ENCODE peak calls at places on chromosomes 2 and 18, in six cellular contexts. J, O, E, T, R and X are unnamed samples.

GRCh38 chr2:39499336-39499735 is 62.3 kb upstream of the MAP4K3 start:
- DNase-seq in J (no peak), O (no peak), E (no peak), T (no peak), R (no peak), X (no peak)

GRCh38 chr2:207283356-207283755 is 117.6 kb upstream of the KLF7 start:
- DNase-seq in J (no peak), O (no peak), E (no peak), T (peak), R (peak), X (no peak)

GRCh38 chr2:190328748-190329147 is 9.1 kb upstream of the HIBCH start:
- DNase-seq in J (no peak), O (no peak), E (no peak), T (no peak), R (no peak), X (no peak)

GRCh38 chr18:48228841-48229240 is 180.3 kb downstream of the ZBTB7C start:
- DNase-seq in J (no peak), O (no peak), E (no peak), T (no peak), R (no peak), X (no peak)

GRCh38 chr2:39142012-39142346 is 21.1 kb upstream of the SOS1 start:
- DNase-seq in J (no peak), O (no peak), E (no peak), T (no peak), R (no peak), X (no peak)

GRCh38 chr2:136901732-136902131 is 136.4 kb downstream of the THSD7B start:
- DNase-seq in J (no peak), O (no peak), E (no peak), T (no peak), R (no peak), X (no peak)

GRCh38 chr2:88729061-88729745 is 37.7 kb downstream of the RPIA start:
- DNase-seq in J (no peak), O (no peak), E (no peak), T (no peak), R (no peak), X (no peak)

GRCh38 chr18:60202702-60203101 is 169.9 kb downstream of the MC4R start:
- DNase-seq in J (no peak), O (no peak), E (no peak), T (no peak), R (no peak), X (no peak)

GRCh38 chr2:28392297-28393114 is at the start of gene FOSL2:
- DNase-seq in J (peak), O (peak), E (peak), T (peak), R (peak), X (peak)

GRCh38 chr2:127448526-127448925 is 30.3 kb downstream of the PROC start:
- DNase-seq in J (no peak), O (no peak), E (no peak), T (no peak), R (no peak), X (no peak)

GRCh38 chr2:119476301-119477117 is 44.9 kb downstream of the TMEM37 start:
- DNase-seq in J (no peak), O (peak), E (peak), T (peak), R (peak), X (peak)

GRCh38 chr2:196979976-196980375 is 53.5 kb upstream of the PGAP1 start:
- DNase-seq in J (no peak), O (no peak), E (no peak), T (no peak), R (no peak), X (no peak)

GRCh38 chr18:35378206-35378795 is 1.2 kb upstream of the ZNF396 start:
- DNase-seq in J (no peak), O (no peak), E (no peak), T (no peak), R (no peak), X (no peak)

GRCh38 chr18:8536226-8536625 is 73.0 kb upstream of the RAB12 start:
- DNase-seq in J (no peak), O (no peak), E (no peak), T (no peak), R (no peak), X (no peak)

GRCh38 chr2:71277536-71278103 is 50.7 kb upstream of the PAIP2B start:
- DNase-seq in J (peak), O (peak), E (peak), T (peak), R (no peak), X (peak)

GRCh38 chr2:230422149-230422548 is 6.1 kb downstream of the SP100 start:
- DNase-seq in J (no peak), O (no peak), E (no peak), T (no peak), R (no peak), X (no peak)

GRCh38 chr2:181183878-181184553 is 203.6 kb downstream of the UBE2E3 start:
- DNase-seq in J (no peak), O (no peak), E (peak), T (no peak), R (no peak), X (no peak)

GRCh38 chr2:128385365-128385764 is 66.7 kb upstream of the HS6ST1 start:
- DNase-seq in J (no peak), O (no peak), E (no peak), T (no peak), R (peak), X (no peak)

GRCh38 chr2:169743549-169743948 is 9.9 kb downstream of the KLHL23 start:
- DNase-seq in J (no peak), O (no peak), E (no peak), T (no peak), R (peak), X (no peak)

GRCh38 chr2:223580951-223581350 is 21.2 kb downstream of the SCG2 start:
- DNase-seq in J (no peak), O (no peak), E (no peak), T (no peak), R (no peak), X (no peak)

GRCh38 chr18:74562080-74562725 is 27.9 kb downstream of the CNDP1 start:
- DNase-seq in J (no peak), O (no peak), E (no peak), T (no peak), R (no peak), X (no peak)

GRCh38 chr2:217105733-217106649 is 246.1 kb upstream of the TNP1 start:
- DNase-seq in J (no peak), O (no peak), E (no peak), T (peak), R (no peak), X (no peak)

GRCh38 chr2:177268901-177269300 is 4.4 kb upstream of the NFE2L2 start:
- DNase-seq in J (no peak), O (no peak), E (no peak), T (no peak), R (no peak), X (no peak)

GRCh38 chr2:138294451-138294850 is 207.1 kb upstream of the SPOPL start:
- DNase-seq in J (no peak), O (no peak), E (no peak), T (no peak), R (no peak), X (no peak)

GRCh38 chr2:101400516-101401315 is 13.4 kb upstream of the CREG2 start:
- DNase-seq in J (no peak), O (no peak), E (no peak), T (no peak), R (no peak), X (no peak)

GRCh38 chr18:58309099-58309498 is 265.1 kb downstream of the NEDD4L start:
- DNase-seq in J (peak), O (no peak), E (no peak), T (no peak), R (no peak), X (no peak)

GRCh38 chr2:160376576-160376975 is 117.0 kb downstream of the RBMS1 start:
- DNase-seq in J (no peak), O (no peak), E (no peak), T (no peak), R (no peak), X (no peak)

GRCh38 chr18:51656249-51656648 is 458.8 kb upstream of the MEX3C start:
- DNase-seq in J (no peak), O (no peak), E (no peak), T (no peak), R (no peak), X (no peak)

GRCh38 chr2:20539133-20539719 is 92.4 kb downstream of the RHOB start:
- DNase-seq in J (no peak), O (no peak), E (no peak), T (no peak), R (no peak), X (no peak)

GRCh38 chr2:59583173-59583765 is 970.2 kb downstream of the BCL11A start:
- DNase-seq in J (no peak), O (no peak), E (no peak), T (no peak), R (no peak), X (no peak)

GRCh38 chr2:74919827-74920226 is 38.6 kb upstream of the POLE4 start:
- DNase-seq in J (peak), O (peak), E (peak), T (peak), R (no peak), X (peak)

GRCh38 chr2:220569380-220569779 is 942.0 kb downstream of the SLC4A3 start:
- DNase-seq in J (no peak), O (no peak), E (no peak), T (no peak), R (no peak), X (no peak)

GRCh38 chr18:62621546-62621945 is 93.8 kb upstream of the PHLPP1 start:
- DNase-seq in J (no peak), O (no peak), E (no peak), T (no peak), R (no peak), X (no peak)

GRCh38 chr2:134470561-134471168 is 216.8 kb downstream of the MGAT5 start:
- DNase-seq in J (no peak), O (no peak), E (no peak), T (no peak), R (no peak), X (no peak)

GRCh38 chr18:25621144-25621543 is 269.2 kb upstream of the ZNF521 start:
- DNase-seq in J (no peak), O (no peak), E (no peak), T (no peak), R (no peak), X (no peak)

GRCh38 chr18:61635901-61636528 is 256.8 kb downstream of the RNF152 start:
- DNase-seq in J (peak), O (peak), E (peak), T (peak), R (peak), X (peak)

GRCh38 chr18:75256376-75256775 is 45.8 kb downstream of the TSHZ1 start:
- DNase-seq in J (no peak), O (no peak), E (no peak), T (no peak), R (no peak), X (no peak)

GRCh38 chr2:53755022-53755630 is 12.5 kb upstream of the CHAC2 start:
- DNase-seq in J (no peak), O (no peak), E (no peak), T (no peak), R (peak), X (no peak)